ENCODE peak calls at places on chromosome 5, in four cellular contexts. V, B, M and R are unnamed samples.

GRCh38 chr5:79853676-79854418 is 137.2 kb downstream of the MTX3 start:
- DNase-seq in V (peak; percentile 48), B (no peak), M (no peak), R (no peak)

GRCh38 chr5:181242031-181242451 is 1.7 kb downstream of the RACK1 start:
- DNase-seq in V (no peak), B (no peak), M (no peak), R (no peak)

GRCh38 chr5:149798466-149798865 is 68.4 kb downstream of the PPARGC1B start:
- DNase-seq in B (no peak), V (no peak), M (no peak), R (no peak)

GRCh38 chr5:2669913-2670312 is 81.6 kb downstream of the IRX2 start:
- DNase-seq in M (no peak), B (no peak), V (no peak), R (no peak)

GRCh38 chr5:155027993-155028629 is 14.6 kb downstream of the KIF4B start:
- DNase-seq in B (no peak), M (no peak), V (peak; percentile 27), R (no peak)

GRCh38 chr5:16588434-16589214 is 28.2 kb downstream of the RETREG1 start:
- DNase-seq in B (no peak), V (no peak), M (no peak), R (no peak)

GRCh38 chr5:98109561-98110006 is 663.9 kb upstream of the RGMB start:
- DNase-seq in M (no peak), B (no peak), V (no peak), R (no peak)

GRCh38 chr5:83899351-83899970 is 178.8 kb upstream of the HAPLN1 start:
- DNase-seq in V (no peak), M (no peak), B (no peak), R (no peak)

GRCh38 chr5:96072791-96073165 is 111.1 kb upstream of the ELL2 start:
- DNase-seq in B (no peak), V (no peak), M (no peak), R (no peak)

GRCh38 chr5:66454186-66455078 is 141.8 kb upstream of the MAST4 start:
- DNase-seq in M (no peak), V (no peak), B (no peak), R (no peak)

GRCh38 chr5:157348049-157348400 is 82.1 kb downstream of the CYFIP2 start:
- DNase-seq in V (no peak), M (no peak), B (no peak), R (no peak)

GRCh38 chr5:73327908-73328455 is 120.6 kb downstream of the FOXD1 start:
- DNase-seq in V (peak; percentile 56), B (no peak), M (no peak), R (no peak)

GRCh38 chr5:65926276-65926761 is at the start of gene ERBIN:
- DNase-seq in B (peak; percentile 75), M (peak; percentile 67), V (no peak), R (peak; percentile 90)

GRCh38 chr5:113246371-113246870 is 188.4 kb downstream of the TSSK1B start:
- DNase-seq in B (no peak), V (no peak), M (no peak), R (no peak)

GRCh38 chr5:55923873-55924500 is 70.8 kb downstream of the IL6ST start:
- DNase-seq in B (no peak), V (no peak), M (no peak), R (no peak)

GRCh38 chr5:164204338-164204946 is 699.0 kb downstream of the MAT2B start:
- DNase-seq in M (no peak), B (no peak), V (no peak), R (no peak)

GRCh38 chr5:98750693-98751092 is 22.8 kb upstream of the RGMB start:
- DNase-seq in M (no peak), B (no peak), V (no peak), R (peak; percentile 9)

GRCh38 chr5:5628866-5629265 is 206.4 kb downstream of the ICE1 start:
- DNase-seq in M (no peak), V (no peak), B (no peak), R (no peak)

GRCh38 chr5:98540056-98540455 is 233.4 kb upstream of the RGMB start:
- DNase-seq in B (no peak), M (no peak), V (no peak), R (no peak)

GRCh38 chr5:74974451-74975089 is 77.8 kb downstream of the GCNT4 start:
- DNase-seq in M (no peak), B (no peak), V (no peak), R (no peak)

GRCh38 chr5:14696851-14697250 is 32.3 kb downstream of the OTULIN start:
- DNase-seq in V (no peak), M (no peak), B (no peak), R (no peak)

GRCh38 chr5:109876030-109876726 is 186.5 kb downstream of the MAN2A1 start:
- DNase-seq in B (no peak), M (no peak), V (no peak), R (no peak)

GRCh38 chr5:149005077-149005892 is 57.6 kb downstream of the SH3TC2 start:
- DNase-seq in V (no peak), B (no peak), M (no peak), R (no peak)

GRCh38 chr5:177455661-177456590 is 9.3 kb downstream of the PRR7 start:
- DNase-seq in B (peak; percentile 98), V (peak; percentile 84), M (peak; percentile 93), R (peak; percentile 93)

GRCh38 chr5:78610163-78610583 is 38.4 kb downstream of the LHFPL2 start:
- DNase-seq in M (no peak), B (no peak), V (no peak), R (no peak)

GRCh38 chr5:138610468-138611294 is 35.5 kb upstream of the HSPA9 start:
- DNase-seq in B (peak; percentile 41), M (no peak), V (no peak), R (no peak)

DNA sequence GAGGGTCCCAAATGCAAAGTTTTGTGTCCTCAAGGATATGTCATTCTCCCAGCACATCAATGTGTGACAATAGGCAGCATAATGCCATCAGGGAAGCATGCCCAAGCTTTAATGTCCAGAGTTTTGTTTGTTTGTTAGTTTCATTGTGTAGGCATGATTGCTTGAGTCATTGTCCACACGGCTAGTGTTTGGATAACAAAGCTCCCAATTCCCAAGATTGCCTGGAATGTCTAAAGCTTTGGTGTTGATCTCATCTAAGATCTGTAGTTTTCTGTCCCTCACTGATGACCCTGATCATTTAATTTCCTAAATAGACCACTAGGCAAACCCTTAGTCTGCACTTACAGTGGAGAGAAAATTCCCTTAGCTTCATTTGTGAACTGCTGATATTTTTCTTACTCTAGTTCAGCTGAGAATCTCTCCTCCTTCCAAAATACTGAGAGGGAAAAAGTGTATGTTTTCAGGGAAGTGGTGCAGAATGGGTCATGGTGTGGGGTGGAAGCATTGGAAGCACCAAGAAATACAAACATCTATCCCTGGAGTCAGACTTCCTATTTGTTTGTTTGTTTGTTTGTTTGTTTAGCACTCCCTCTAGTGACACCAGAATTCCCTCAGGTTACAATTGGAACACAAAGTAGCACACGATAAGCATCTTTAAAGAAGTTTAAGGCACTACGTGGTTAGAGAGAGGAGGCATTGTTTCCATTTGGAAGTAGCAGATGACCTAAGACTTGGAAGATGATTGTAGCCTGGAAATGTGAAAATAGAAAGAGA is 127.1 kb downstream of the PRDM6 start:
- DNase-seq in B (no peak), V (peak; percentile 18), M (no peak), R (no peak)
- TF ChIP-seq CTCF in B (no peak), V (peak; percentile 31), M (no peak), R (no peak)

GRCh38 chr5:40834849-40835787 is at the start of gene RPL37:
- DNase-seq in B (peak; percentile 89), V (peak; percentile 93), M (peak; percentile 94), R (peak; percentile 89)
- TF ChIP-seq CTCF in B (no peak), V (no peak), M (no peak), R (no peak)

GRCh38 chr5:132227235-132227484 is 493 bp downstream of the P4HA2 start:
- DNase-seq in M (no peak), V (no peak), B (no peak), R (no peak)

GRCh38 chr5:132226516-132227234 is 978 bp downstream of the P4HA2 start:
- DNase-seq in V (no peak), B (no peak), M (no peak), R (no peak)

GRCh38 chr5:132229236-132229635 is 1.6 kb upstream of the P4HA2 start:
- DNase-seq in M (no peak), B (no peak), V (no peak), R (no peak)

GRCh38 chr5:132228241-132229035 is 785 bp upstream of the P4HA2 start:
- DNase-seq in V (no peak), B (no peak), M (no peak), R (no peak)

DNA sequence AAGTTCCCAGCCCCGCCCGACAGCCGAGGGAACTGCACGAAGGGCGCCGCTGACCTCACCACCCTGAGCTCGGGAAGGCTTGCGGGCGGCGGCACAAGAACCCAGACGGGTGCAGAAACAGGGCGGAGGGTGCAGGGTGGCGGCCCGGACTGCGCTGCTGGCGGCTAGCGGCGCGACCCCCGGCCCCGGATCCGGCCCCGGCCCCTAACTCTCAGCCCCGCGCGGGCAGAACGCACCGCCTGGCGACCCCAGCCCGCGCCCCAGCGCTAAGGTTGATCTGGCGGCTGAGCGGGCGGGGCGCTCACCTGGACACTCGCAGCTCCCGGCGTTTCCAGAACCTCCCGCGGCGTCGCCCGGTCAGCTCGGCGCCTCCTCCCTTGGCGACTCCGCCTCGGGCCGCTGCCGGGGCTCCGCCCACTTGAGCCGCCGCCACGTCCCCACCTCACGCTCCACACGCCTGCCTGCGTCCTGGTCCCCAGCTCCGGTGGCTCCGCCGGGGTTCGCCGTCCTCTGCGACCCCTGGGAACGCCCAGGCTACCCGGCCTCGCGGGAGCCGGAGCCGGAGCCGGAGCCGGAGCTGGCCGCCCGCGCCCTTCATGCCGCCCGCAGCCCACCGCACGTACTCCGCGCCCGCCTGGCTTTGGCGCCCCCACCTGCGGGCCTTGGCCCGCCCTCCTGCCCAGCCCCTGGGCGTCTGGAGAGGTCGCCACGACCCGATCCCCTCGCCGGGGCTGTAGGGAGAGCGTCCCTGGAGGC is at the start of gene P4HA2:
- DNase-seq in V (peak; percentile 56), M (peak; percentile 96), B (peak; percentile 85), R (no peak)
- TF ChIP-seq CTCF in V (no peak), M (peak; percentile 1), B (no peak), R (no peak)

DNA sequence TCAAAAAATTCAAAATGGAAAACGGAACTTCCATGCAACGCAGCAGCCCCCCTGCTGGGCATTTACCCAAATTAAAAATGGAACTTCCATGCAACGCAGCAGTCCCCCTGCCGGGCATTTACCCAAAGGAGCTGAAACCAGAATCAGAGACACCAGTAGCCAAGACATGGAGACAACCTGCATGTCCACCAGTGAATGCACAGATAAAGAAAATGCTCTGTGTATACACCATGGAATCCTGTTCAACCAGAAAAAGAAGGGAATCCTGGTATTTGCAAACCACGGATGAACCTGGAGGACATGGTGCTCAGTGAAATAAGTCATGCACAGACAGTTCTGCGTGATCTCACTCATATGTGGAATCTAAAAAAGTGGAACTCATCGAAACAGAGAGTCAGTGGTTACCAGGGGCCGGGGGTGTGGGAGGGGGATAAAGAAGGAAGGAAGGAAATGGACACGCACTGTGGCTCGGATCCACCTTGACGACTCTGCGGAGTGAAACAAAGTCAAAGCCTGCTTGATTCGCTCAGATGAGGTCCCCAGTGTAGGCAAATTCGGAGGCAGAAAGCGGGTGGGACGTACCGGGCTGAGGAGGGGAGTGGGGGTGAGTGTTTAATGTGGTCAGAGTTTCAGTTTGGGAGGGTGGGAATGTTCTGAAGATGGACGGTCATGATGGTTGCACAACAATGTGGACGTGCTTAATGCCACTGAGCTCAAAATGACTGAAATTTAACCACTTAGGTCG is 40.2 kb upstream of the EXOC3 start:
- DNase-seq in M (peak; percentile 72), V (no peak), B (no peak), R (no peak)
- TF ChIP-seq CTCF in M (no peak), V (no peak), B (no peak), R (no peak)